ENCODE peak calls at places on chromosomes 4 and X, in ten cellular contexts. S is psoas muscle, A is HFF-Myc, N is lung, T is heart left ventricle, I is HCT116, D is IMR-90, U is fibroblast of the aortic adventitia, J is right atrium auricular region, F is nephron progenitor cell. Q is an unnamed sample.
A peak's percentile ranks its signal among the peaks of the same experiment; 100 is the strongest.

GRCh38 chr4:146342600-146343192 is 128.4 kb downstream of the REELD1 start:
- DNase-seq in D (peak; percentile 47), N (no peak), A (no peak), I (no peak), U (peak; percentile 71), S (no peak), J (no peak), T (no peak), F (peak; percentile 5), Q (no peak)

GRCh38 chrX:49250066-49250465 is 14.4 kb downstream of the FOXP3 start:
- DNase-seq in D (no peak), N (no peak), U (no peak), A (no peak), I (no peak), S (no peak), F (no peak), T (no peak), J (no peak), Q (no peak)

GRCh38 chrX:115535421-115535820 is 25.6 kb upstream of the PLS3 start:
- DNase-seq in D (no peak), A (no peak), I (no peak), S (no peak), T (no peak), U (no peak), N (no peak), J (no peak), F (no peak), Q (no peak)

GRCh38 chr4:22389240-22389871 is 126.5 kb downstream of the ADGRA3 start:
- DNase-seq in U (peak; percentile 93), N (no peak), I (peak; percentile 48), D (peak; percentile 85), A (peak; percentile 60), F (peak; percentile 49), J (no peak), S (no peak), T (peak; percentile 13), Q (no peak)

GRCh38 chrX:134971926-134972325 is 18.9 kb upstream of the SMIM10 start:
- DNase-seq in D (peak; percentile 42), N (no peak), F (no peak), U (no peak), S (no peak), A (no peak), T (no peak), I (no peak), J (no peak), Q (no peak)

GRCh38 chrX:27964432-27964831 is 16.8 kb downstream of the DCAF8L1 start:
- DNase-seq in S (no peak), U (peak; percentile 0), A (no peak), T (no peak), D (no peak), N (no peak), F (no peak), I (no peak), J (no peak), Q (no peak)

GRCh38 chr4:173270312-173271027 is 63.7 kb downstream of the HMGB2 start:
- DNase-seq in J (no peak), T (no peak), F (no peak), A (no peak), U (peak; percentile 56), N (no peak), D (peak; percentile 49), S (no peak), I (no peak), Q (no peak)

GRCh38 chr4:61831987-61832386 is 631.9 kb downstream of the ADGRL3 start:
- DNase-seq in U (no peak), A (no peak), N (no peak), I (no peak), J (no peak), D (no peak), F (no peak), T (no peak), S (no peak), Q (no peak)

GRCh38 chr4:104169437-104169836 is 325.3 kb downstream of the CXXC4 start:
- DNase-seq in N (no peak), T (no peak), D (no peak), J (no peak), I (no peak), F (no peak), A (no peak), U (no peak), S (no peak), Q (no peak)

GRCh38 chr4:151035321-151035720 is 20.2 kb upstream of the LRBA start:
- DNase-seq in N (no peak), T (no peak), A (no peak), S (no peak), F (no peak), J (no peak), D (no peak), U (no peak), I (no peak), Q (no peak)

GRCh38 chr4:85725727-85726170 is 250.8 kb downstream of the ARHGAP24 start:
- DNase-seq in N (peak; percentile 38), I (no peak), T (peak; percentile 52), D (no peak), S (peak; percentile 44), J (peak; percentile 84), F (no peak), U (peak; percentile 44), A (no peak), Q (no peak)

GRCh38 chr4:153448003-153448731 is 18.0 kb upstream of the TMEM131L start:
- DNase-seq in F (peak; percentile 9), I (no peak), A (no peak), D (peak; percentile 81), N (no peak), S (no peak), T (no peak), J (no peak), U (peak; percentile 34), Q (no peak)

GRCh38 chr4:30956891-30957290 is 236.7 kb downstream of the PCDH7 start:
- DNase-seq in J (no peak), A (no peak), S (no peak), U (no peak), N (no peak), T (no peak), F (no peak), D (no peak), I (no peak), Q (no peak)

GRCh38 chrX:132216806-132217202 is 2.4 kb downstream of the RAP2C start:
- DNase-seq in U (peak; percentile 23), F (no peak), A (no peak), T (no peak), D (peak; percentile 43), J (no peak), N (no peak), S (no peak), I (no peak), Q (no peak)

GRCh38 chr4:164482092-164482404 is 271.9 kb upstream of the SMIM31 start:
- DNase-seq in S (no peak), A (no peak), J (no peak), U (no peak), I (no peak), D (no peak), F (no peak), T (no peak), N (no peak), Q (no peak)

GRCh38 chrX:128623361-128623760 is 571.2 kb upstream of the ACTRT1 start:
- DNase-seq in T (no peak), D (no peak), U (no peak), S (no peak), F (no peak), N (no peak), A (no peak), I (no peak), J (no peak), Q (no peak)

GRCh38 chr4:98688416-98689290 is 30.2 kb upstream of the TSPAN5 start:
- DNase-seq in U (peak; percentile 27), J (no peak), T (no peak), A (peak; percentile 40), N (no peak), S (no peak), D (peak; percentile 70), F (no peak), I (peak; percentile 60), Q (no peak)

GRCh38 chrX:13747836-13748235 is 13.3 kb downstream of the OFD1 start:
- DNase-seq in F (no peak), A (peak; percentile 11), J (no peak), N (no peak), I (peak; percentile 37), S (no peak), U (peak; percentile 87), T (no peak), D (peak; percentile 76), Q (no peak)

GRCh38 chr4:38650133-38650532 is 13.9 kb upstream of the KLF3 start:
- DNase-seq in I (no peak), S (no peak), T (no peak), A (no peak), D (no peak), F (no peak), J (no peak), N (no peak), U (no peak), Q (no peak)
- TF ChIP-seq CTCF in I (no peak), S (no peak), T (no peak), A (no peak), D (no peak), F (no peak), J (no peak), N (no peak), U (peak; percentile 0), Q (no peak)

GRCh38 chrX:103741879-103742278 is 31.2 kb downstream of the TMEM31 start:
- DNase-seq in I (no peak), N (no peak), U (no peak), J (no peak), D (no peak), A (no peak), F (no peak), T (no peak), S (no peak), Q (no peak)
- TF ChIP-seq CTCF in I (no peak), N (no peak), U (no peak), J (no peak), D (no peak), A (no peak), F (no peak), T (no peak), S (no peak), Q (no peak)

DNA sequence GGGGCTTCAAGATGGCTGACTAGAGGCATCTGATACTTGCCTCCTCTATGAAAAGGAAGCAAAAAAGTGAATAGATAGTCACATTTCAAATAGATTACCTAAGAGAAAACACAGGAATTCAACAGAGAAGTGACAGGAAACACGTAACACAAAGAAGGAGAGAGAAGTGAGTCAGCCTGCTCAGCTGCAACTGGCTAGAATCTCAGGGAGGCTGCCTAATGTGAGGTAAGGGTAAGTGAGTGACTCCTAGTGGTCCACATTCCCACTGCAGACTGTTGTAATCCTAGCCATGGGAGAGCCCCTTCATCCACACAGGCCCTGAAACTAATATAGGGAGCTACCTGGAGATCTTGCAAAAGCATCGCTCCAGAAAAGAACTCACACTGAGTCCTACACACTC is 179.2 kb downstream of the SLC7A11 start:
- DNase-seq in U (peak; percentile 49), N (no peak), F (no peak), S (no peak), J (no peak), T (no peak), A (no peak), D (peak; percentile 79), I (no peak), Q (no peak)
- TF ChIP-seq CTCF in U (peak; percentile 19), N (no peak), F (no peak), S (no peak), J (no peak), T (no peak), A (peak; percentile 16), D (peak; percentile 46), I (no peak), Q (no peak)

GRCh38 chr4:12674184-12674583 is 810.0 kb downstream of the RAB28 start:
- DNase-seq in D (no peak), F (no peak), A (no peak), S (no peak), I (no peak), N (no peak), J (no peak), T (no peak), U (no peak), Q (no peak)

GRCh38 chr4:12679217-12679616 is 804.9 kb downstream of the RAB28 start:
- DNase-seq in A (no peak), U (peak; percentile 3), S (no peak), J (no peak), N (no peak), F (no peak), I (peak; percentile 2), T (no peak), D (no peak), Q (no peak)
- TF ChIP-seq CTCF in A (no peak), U (peak; percentile 39), S (no peak), J (no peak), N (no peak), F (peak; percentile 51), I (peak; percentile 65), T (no peak), D (no peak), Q (no peak)